ENCODE peak calls at places on chromosomes 11 and 22, in eight cellular contexts. One of them, this sample, is unnamed.

GRCh38 chr11:118238947-118239346 is 13.2 kb downstream of the MPZL3 start:
- DNase-seq in NCI-H1417: no peak
- DNase-seq in dermis blood vessel endothelial cell: peak
- DNase-seq in COLO829: peak
- DNase-seq in HTR-8/SVneo: no peak
- DNase-seq in amygdala: no peak
- DNase-seq in activated T-cell treated with anti-CD3 and anti-CD28 coated beads for 1 hour: no peak
- DNase-seq in lung: no peak
- DNase-seq in this sample: no peak

GRCh38 chr11:106642331-106642730 is 375.9 kb downstream of the GUCY1A2 start:
- DNase-seq in NCI-H1417: no peak
- DNase-seq in dermis blood vessel endothelial cell: no peak
- DNase-seq in COLO829: no peak
- DNase-seq in HTR-8/SVneo: no peak
- DNase-seq in amygdala: no peak
- DNase-seq in activated T-cell treated with anti-CD3 and anti-CD28 coated beads for 1 hour: no peak
- DNase-seq in lung: no peak
- DNase-seq in this sample: peak

GRCh38 chr11:113393501-113393985 is 6.0 kb downstream of the ANKK1 start:
- DNase-seq in NCI-H1417: no peak
- DNase-seq in dermis blood vessel endothelial cell: no peak
- DNase-seq in COLO829: no peak
- DNase-seq in HTR-8/SVneo: no peak
- DNase-seq in amygdala: no peak
- DNase-seq in activated T-cell treated with anti-CD3 and anti-CD28 coated beads for 1 hour: no peak
- DNase-seq in lung: no peak
- DNase-seq in this sample: no peak

GRCh38 chr11:61756452-61757212 is 4.2 kb downstream of the MYRF start:
- DNase-seq in NCI-H1417: no peak
- DNase-seq in dermis blood vessel endothelial cell: peak
- DNase-seq in COLO829: no peak
- DNase-seq in HTR-8/SVneo: peak
- DNase-seq in amygdala: no peak
- DNase-seq in activated T-cell treated with anti-CD3 and anti-CD28 coated beads for 1 hour: no peak
- DNase-seq in lung: no peak
- DNase-seq in this sample: no peak

GRCh38 chr22:23110922-23111527 is 30.8 kb downstream of the RSPH14 start:
- DNase-seq in NCI-H1417: peak
- DNase-seq in dermis blood vessel endothelial cell: no peak
- DNase-seq in COLO829: no peak
- DNase-seq in HTR-8/SVneo: no peak
- DNase-seq in amygdala: no peak
- DNase-seq in activated T-cell treated with anti-CD3 and anti-CD28 coated beads for 1 hour: no peak
- DNase-seq in lung: no peak
- DNase-seq in this sample: peak

GRCh38 chr11:79400717-79401330 is 40.0 kb downstream of the TENM4 start:
- DNase-seq in NCI-H1417: peak
- DNase-seq in dermis blood vessel endothelial cell: no peak
- DNase-seq in COLO829: no peak
- DNase-seq in HTR-8/SVneo: no peak
- DNase-seq in amygdala: no peak
- DNase-seq in activated T-cell treated with anti-CD3 and anti-CD28 coated beads for 1 hour: no peak
- DNase-seq in lung: no peak
- DNase-seq in this sample: no peak

GRCh38 chr11:38791346-38791961 is 2193.4 kb upstream of the RAG2 start:
- DNase-seq in NCI-H1417: peak
- DNase-seq in dermis blood vessel endothelial cell: peak
- DNase-seq in COLO829: peak
- DNase-seq in HTR-8/SVneo: peak
- DNase-seq in amygdala: no peak
- DNase-seq in activated T-cell treated with anti-CD3 and anti-CD28 coated beads for 1 hour: no peak
- DNase-seq in lung: peak
- DNase-seq in this sample: peak

GRCh38 chr22:47802446-47802845 is 1040.0 kb downstream of the TBC1D22A start:
- DNase-seq in NCI-H1417: no peak
- DNase-seq in dermis blood vessel endothelial cell: no peak
- DNase-seq in COLO829: no peak
- DNase-seq in HTR-8/SVneo: no peak
- DNase-seq in amygdala: no peak
- DNase-seq in activated T-cell treated with anti-CD3 and anti-CD28 coated beads for 1 hour: no peak
- DNase-seq in lung: no peak
- DNase-seq in this sample: no peak

GRCh38 chr11:77038029-77038824 is 4.0 kb downstream of the B3GNT6 start:
- DNase-seq in NCI-H1417: no peak
- DNase-seq in dermis blood vessel endothelial cell: no peak
- DNase-seq in COLO829: no peak
- DNase-seq in HTR-8/SVneo: no peak
- DNase-seq in amygdala: no peak
- DNase-seq in activated T-cell treated with anti-CD3 and anti-CD28 coated beads for 1 hour: no peak
- DNase-seq in lung: no peak
- DNase-seq in this sample: no peak

GRCh38 chr22:46085831-46086576 is 64.3 kb upstream of the PPARA start:
- DNase-seq in NCI-H1417: no peak
- DNase-seq in dermis blood vessel endothelial cell: peak
- DNase-seq in COLO829: peak
- DNase-seq in HTR-8/SVneo: no peak
- DNase-seq in amygdala: no peak
- DNase-seq in activated T-cell treated with anti-CD3 and anti-CD28 coated beads for 1 hour: no peak
- DNase-seq in lung: peak
- DNase-seq in this sample: no peak

GRCh38 chr11:1780700-1781592 is 17.2 kb upstream of the CTSD start:
- DNase-seq in NCI-H1417: no peak
- DNase-seq in dermis blood vessel endothelial cell: no peak
- DNase-seq in COLO829: no peak
- DNase-seq in HTR-8/SVneo: no peak
- DNase-seq in amygdala: no peak
- DNase-seq in activated T-cell treated with anti-CD3 and anti-CD28 coated beads for 1 hour: no peak
- DNase-seq in lung: no peak
- DNase-seq in this sample: no peak

GRCh38 chr11:79796704-79797103 is 355.9 kb upstream of the TENM4 start:
- DNase-seq in NCI-H1417: no peak
- DNase-seq in dermis blood vessel endothelial cell: no peak
- DNase-seq in COLO829: no peak
- DNase-seq in HTR-8/SVneo: no peak
- DNase-seq in amygdala: no peak
- DNase-seq in activated T-cell treated with anti-CD3 and anti-CD28 coated beads for 1 hour: no peak
- DNase-seq in lung: no peak
- DNase-seq in this sample: no peak

GRCh38 chr11:64767344-64768299 is 7.8 kb upstream of the PYGM start:
- DNase-seq in NCI-H1417: no peak
- DNase-seq in dermis blood vessel endothelial cell: peak
- DNase-seq in COLO829: peak
- DNase-seq in HTR-8/SVneo: peak
- DNase-seq in amygdala: no peak
- DNase-seq in activated T-cell treated with anti-CD3 and anti-CD28 coated beads for 1 hour: peak
- DNase-seq in lung: peak
- DNase-seq in this sample: peak